ENCODE peak calls at places on chromosome 1, in eight cellular contexts. Q is osteocyte; M is activated T-helper 9 cell treated with anti-CD3 and anti-CD28 coated beads, Interleukin-2, amount 50 U/mL, for 16 hours; B is NCI-H1105; Z is GM04503; F is HCT116; A is fibroblast of the aortic adventitia; G is T-helper 9 cell. O is an unnamed sample.

GRCh38 chr1:41672641-41673313 is 188.3 kb upstream of the EDN2 start:
- DNase-seq in B (no peak), Q (no peak), G (no peak), F (no peak), M (no peak), Z (no peak), A (no peak), O (no peak)

GRCh38 chr1:111732718-111733117 is 6.5 kb downstream of the INKA2 start:
- DNase-seq in F (no peak), B (no peak), Q (peak), A (no peak), M (no peak), Z (no peak), G (no peak), O (no peak)

GRCh38 chr1:2826316-2826715 is 24.8 kb upstream of the TTC34 start:
- DNase-seq in A (no peak), Q (no peak), G (no peak), M (no peak), B (no peak), Z (no peak), F (no peak), O (no peak)

GRCh38 chr1:98327151-98327918 is 334.2 kb upstream of the SNX7 start:
- DNase-seq in F (no peak), Z (peak), M (no peak), G (no peak), A (peak), B (no peak), Q (no peak), O (no peak)

GRCh38 chr1:17653728-17654351 is 101.3 kb upstream of the ACTL8 start:
- DNase-seq in G (peak), B (peak), A (peak), M (no peak), Q (no peak), F (no peak), Z (no peak), O (peak)

GRCh38 chr1:151716771-151717631 is at the start of gene CELF3:
- DNase-seq in G (no peak), Z (no peak), F (no peak), M (no peak), A (peak), B (peak), Q (no peak), O (no peak)

GRCh38 chr1:64212023-64212422 is 8.6 kb downstream of the UBE2U start:
- DNase-seq in M (no peak), A (peak), B (no peak), Q (no peak), Z (peak), F (no peak), G (no peak), O (no peak)

GRCh38 chr1:117631361-117631760 is 25.5 kb downstream of the TENT5C start:
- DNase-seq in Z (no peak), B (no peak), F (no peak), G (no peak), Q (no peak), M (no peak), A (no peak), O (no peak)

GRCh38 chr1:109369167-109369746 is 28.5 kb downstream of the SORT1 start:
- DNase-seq in G (no peak), B (no peak), A (no peak), Z (no peak), M (no peak), Q (no peak), F (no peak), O (no peak)

GRCh38 chr1:173555651-173556305 is 47.1 kb downstream of the SLC9C2 start:
- DNase-seq in Z (no peak), A (no peak), F (no peak), Q (no peak), G (no peak), B (no peak), M (no peak), O (no peak)

GRCh38 chr1:118097622-118098348 is 87.2 kb downstream of the SPAG17 start:
- DNase-seq in B (no peak), G (no peak), Z (no peak), Q (no peak), M (no peak), A (no peak), F (no peak), O (no peak)

GRCh38 chr1:154577346-154578057 is 9.9 kb downstream of the CHRNB2 start:
- DNase-seq in F (no peak), G (no peak), Q (no peak), M (no peak), Z (no peak), B (no peak), A (no peak), O (no peak)

GRCh38 chr1:67618285-67619018 is 66.5 kb upstream of the GADD45A start:
- DNase-seq in A (peak), G (no peak), Q (no peak), F (no peak), B (no peak), M (no peak), Z (peak), O (no peak)

GRCh38 chr1:45673956-45674355 is 12.4 kb downstream of the GPBP1L1 start:
- DNase-seq in G (no peak), A (peak), M (no peak), Z (no peak), F (no peak), B (no peak), Q (no peak), O (no peak)

GRCh38 chr1:196306421-196306820 is 301.8 kb downstream of the KCNT2 start:
- DNase-seq in B (no peak), Z (no peak), G (no peak), M (no peak), F (no peak), Q (no peak), A (no peak), O (no peak)

GRCh38 chr1:115771847-115772457 is 3.4 kb upstream of the CASQ2 start:
- DNase-seq in M (no peak), G (no peak), F (peak), Z (peak), Q (no peak), B (peak), A (peak), O (peak)

GRCh38 chr1:115531806-115532359 is 109.9 kb upstream of the VANGL1 start:
- DNase-seq in B (no peak), A (peak), M (no peak), F (no peak), Q (no peak), G (no peak), Z (no peak), O (no peak)

GRCh38 chr1:157307491-157307890 is 169.3 kb upstream of the ETV3 start:
- DNase-seq in M (no peak), G (no peak), F (no peak), B (no peak), A (no peak), Q (no peak), Z (no peak), O (no peak)

GRCh38 chr1:194176212-194176611 is 989.8 kb upstream of the B3GALT2 start:
- DNase-seq in F (no peak), G (no peak), M (no peak), Q (no peak), B (no peak), A (no peak), Z (no peak), O (no peak)